ENCODE peak calls at places on chromosomes 4 and X, in six cellular contexts. H, K, C, O, T and J are unnamed samples. For H3K4me1 and H3K9me3, the result is how much of the 10 kb centered on the place peaks cover.

GRCh38 chr4:80173841-80174240 is 23.5 kb upstream of the PRDM8 start:
- DNase-seq in H (no peak), K (no peak), C (no peak), O (no peak), T (peak), J (no peak)

GRCh38 chrX:131802836-131803626 is 220.1 kb upstream of the STK26 start:
- DNase-seq in H (no peak), K (peak), C (peak), O (no peak), T (peak), J (no peak)

GRCh38 chr4:131001371-131001770 is 1905.4 kb downstream of the C4orf33 start:
- DNase-seq in H (no peak), K (no peak), C (no peak), O (no peak), T (peak), J (no peak)

GRCh38 chr4:26087108-26087507 is 173.1 kb downstream of the SMIM20 start:
- DNase-seq in H (no peak), K (no peak), C (no peak), O (no peak), T (peak), J (no peak)

GRCh38 chrX:44735498-44735897 is 108.3 kb upstream of the DUSP21 start:
- DNase-seq in H (no peak), K (no peak), C (no peak), O (no peak), T (no peak), J (no peak)

GRCh38 chr4:159607824-159608223 is 504.9 kb downstream of the RAPGEF2 start:
- DNase-seq in H (no peak), K (no peak), C (no peak), O (no peak), T (peak), J (no peak)

GRCh38 chr4:151276787-151277557 is at the start of gene PRSS48:
- DNase-seq in H (peak), K (no peak), C (peak), O (no peak), T (peak), J (no peak)

GRCh38 chr4:181944527-181944926 is 298.7 kb upstream of the TENM3 start:
- DNase-seq in H (no peak), K (no peak), C (no peak), O (no peak), T (no peak), J (no peak)

GRCh38 chr4:186297013-186297645 is 31.1 kb downstream of the F11 start:
- DNase-seq in H (no peak), K (no peak), C (no peak), O (no peak), T (peak), J (no peak)

GRCh38 chr4:35494955-35495354 is 749.4 kb downstream of the ARAP2 start:
- DNase-seq in H (no peak), K (no peak), C (peak), O (no peak), T (no peak), J (no peak)

GRCh38 chrX:23752740-23753435 is 9.8 kb upstream of the ACOT9 start:
- DNase-seq in H (no peak), K (no peak), C (no peak), O (no peak), T (peak), J (no peak)

GRCh38 chrX:152735860-152736511 is 2.4 kb downstream of the MAGEA12 start:
- DNase-seq in H (no peak), K (no peak), C (peak), O (no peak), T (no peak), J (no peak)

GRCh38 chr4:140308366-140309123 is 64.9 kb upstream of the SCOC start:
- DNase-seq in H (peak), K (no peak), C (no peak), O (peak), T (peak), J (no peak)

GRCh38 chrX:41334866-41335589 is 1.1 kb downstream of the DDX3X start:
- DNase-seq in H (peak), K (peak), C (peak), O (no peak), T (peak), J (peak)

GRCh38 chr4:156547439-156547838 is 424.2 kb downstream of the PDGFC start:
- DNase-seq in H (no peak), K (no peak), C (no peak), O (no peak), T (peak), J (no peak)

GRCh38 chrX:147364896-147365295 is 546.8 kb upstream of the FMR1 start:
- DNase-seq in H (no peak), K (no peak), C (no peak), O (no peak), T (no peak), J (no peak)

GRCh38 chrX:40855411-40855810 is 120.1 kb upstream of the MED14 start:
- DNase-seq in H (no peak), K (no peak), C (no peak), O (no peak), T (peak), J (no peak)

GRCh38 chr4:8637456-8637984 is 45.0 kb downstream of the CPZ start:
- DNase-seq in H (peak), K (no peak), C (no peak), O (no peak), T (no peak), J (no peak)

GRCh38 chr4:119559044-119559647 is 69.5 kb downstream of the PDE5A start:
- DNase-seq in H (no peak), K (no peak), C (no peak), O (no peak), T (peak), J (no peak)

DNA sequence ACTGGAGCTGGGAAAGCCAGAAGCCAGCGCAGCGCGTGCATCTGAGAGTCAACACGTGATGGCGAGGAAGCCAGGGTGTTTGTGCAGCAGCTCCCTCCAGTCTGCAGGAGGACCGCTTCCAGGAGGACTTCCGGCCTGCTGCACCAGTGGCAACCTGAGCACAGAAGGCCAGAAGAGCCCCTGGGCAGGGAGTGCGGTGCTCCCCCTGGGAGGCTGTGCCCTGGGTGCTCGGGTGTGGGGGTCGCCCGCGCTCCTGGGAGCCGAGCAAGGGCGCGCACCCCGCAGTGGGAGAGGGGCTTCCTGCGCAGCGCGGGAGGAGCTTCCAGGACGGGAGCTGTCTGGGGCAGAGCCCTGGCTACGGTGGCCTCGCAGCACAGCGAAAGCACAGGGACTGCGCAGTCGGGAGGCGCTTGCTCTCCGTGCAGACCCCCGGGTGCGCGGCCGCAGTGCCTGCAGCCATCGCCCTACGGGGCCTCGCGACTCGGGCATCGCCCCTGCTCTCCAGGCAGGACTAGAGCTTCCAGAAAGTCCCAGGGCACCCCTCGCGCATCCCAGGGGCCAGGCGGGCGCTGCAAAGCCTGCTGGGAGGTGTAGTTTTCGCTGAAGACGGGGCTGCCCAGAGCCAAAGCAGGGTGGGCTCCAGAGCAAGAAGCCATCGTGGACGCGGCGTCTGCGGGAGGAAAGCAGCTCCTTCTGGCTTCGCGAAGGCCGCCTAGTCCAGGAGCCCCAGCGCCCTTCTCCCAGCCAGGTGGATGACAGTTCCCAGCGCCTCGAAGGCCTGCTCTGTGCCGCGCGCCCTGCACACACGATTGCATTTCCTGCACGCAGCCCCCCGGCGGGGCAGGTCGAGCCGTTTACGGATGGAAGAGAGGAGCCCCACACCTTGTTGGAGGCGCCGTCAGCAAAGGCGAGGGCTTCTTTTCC is 24.1 kb upstream of the WFS1 start:
- DNase-seq in H (peak), K (no peak), C (peak), O (no peak), T (peak), J (no peak)
- H3K4me3 ChIP-seq in H (peak), K (no peak), C (no peak), O (peak), T (no peak), J (no peak)

GRCh38 chr4:74942251-74942917 is 9.5 kb downstream of the PARM1 start:
- DNase-seq in H (no peak), K (no peak), C (no peak), O (no peak), T (no peak), J (no peak)
- H3K4me1 ChIP-seq in H (under half), K (under half), C (under half), O (under half), T (under half), J (under half)

DNA sequence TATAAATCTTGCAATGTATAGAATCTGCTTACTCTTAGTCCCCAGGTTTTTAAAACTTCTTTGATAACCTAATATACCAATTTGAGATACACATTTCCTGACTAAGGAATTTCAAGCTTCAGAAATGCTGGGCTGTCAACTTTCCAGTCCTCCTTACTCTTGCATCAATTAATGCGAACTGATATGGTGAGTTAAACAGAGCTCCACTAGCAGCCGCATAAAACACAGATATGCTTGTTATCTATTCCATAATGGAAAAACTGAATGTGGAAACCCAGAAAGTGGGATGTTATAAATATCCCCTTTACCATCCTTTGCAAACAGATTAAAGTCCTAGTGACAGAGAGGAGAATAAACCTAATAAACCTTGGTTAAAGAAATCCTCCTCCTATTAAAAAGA is 1913.7 kb downstream of the STIM2 start:
- DNase-seq in H (no peak), K (no peak), C (no peak), O (no peak), T (peak), J (no peak)
- H3K9me3 ChIP-seq in H (under half), K (under half), C (under half), O (under half), T (under half), J (under half)

GRCh38 chrX:71067727-71068051 is 445 bp downstream of the SNX12 start:
- DNase-seq in H (no peak), K (no peak), C (no peak), O (no peak), T (no peak), J (no peak)
- H3K4me3 ChIP-seq in H (peak), K (peak), C (peak), O (peak), T (peak), J (peak)

GRCh38 chr4:146155152-146155724 is 20.3 kb upstream of the LSM6 start:
- DNase-seq in H (no peak), K (no peak), C (no peak), O (no peak), T (no peak), J (no peak)
- H3K4me1 ChIP-seq in H (under half), K (under half), C (under half), O (under half), T (under half), J (under half)

DNA sequence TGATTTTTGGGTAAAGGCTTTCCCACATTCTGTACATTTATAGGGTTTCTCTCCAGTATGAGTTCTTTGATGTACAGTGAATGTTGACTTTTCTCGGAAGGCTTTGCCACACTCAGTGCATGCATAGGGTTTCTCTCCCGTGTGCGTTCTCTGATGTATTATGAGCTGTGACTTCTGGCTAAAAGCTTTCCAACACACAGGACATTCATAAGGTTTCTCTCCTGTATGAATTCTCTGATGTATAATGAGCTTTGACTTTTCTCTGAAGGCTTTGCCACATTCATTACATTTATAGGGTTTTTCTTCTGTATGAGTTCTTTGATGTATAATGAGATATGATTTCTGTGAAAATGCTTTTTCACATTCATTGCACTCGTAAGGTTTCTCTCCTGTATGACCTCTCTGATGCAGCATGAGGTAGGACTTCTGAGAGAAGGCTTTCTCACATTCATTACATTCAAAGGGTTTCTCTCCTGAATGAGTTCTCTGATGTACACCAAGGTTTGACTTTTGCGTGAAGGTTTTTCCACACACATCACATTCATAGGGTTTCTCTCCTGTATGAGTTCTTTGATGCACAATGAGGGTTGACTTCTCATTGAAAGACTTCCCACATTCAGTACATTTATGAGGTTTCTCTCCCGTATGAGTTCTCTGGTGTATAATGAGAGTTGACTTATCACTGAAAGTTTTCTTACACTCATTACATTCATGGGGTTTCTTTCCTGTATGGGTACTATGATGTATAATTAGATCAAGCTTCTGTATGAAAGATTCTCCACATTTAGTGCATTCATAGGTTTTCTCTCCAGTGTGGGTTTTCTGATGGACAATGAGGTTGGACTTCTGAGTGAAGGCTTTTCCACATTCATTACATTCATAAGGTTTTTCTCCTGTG is 27.3 kb downstream of the ZNF182 start:
- DNase-seq in H (no peak), K (no peak), C (no peak), O (no peak), T (no peak), J (no peak)
- H3K9me3 ChIP-seq in H (half or more), K (under half), C (under half), O (under half), T (under half), J (under half)